ENCODE peak calls at places on chromosomes 1 and 21, in five cellular contexts. J, P, F, U and I are unnamed samples.

GRCh38 chr1:9302745-9303524 is 10.2 kb downstream of the SPSB1 start:
- DNase-seq in U (peak), P (no peak), F (no peak), J (no peak), I (no peak)

GRCh38 chr1:156097499-156098178 is 15.4 kb upstream of the MEX3A start:
- DNase-seq in P (no peak), U (no peak), F (peak), J (no peak), I (no peak)

GRCh38 chr1:62276791-62277190 is 42.4 kb downstream of the KANK4 start:
- DNase-seq in U (no peak), F (no peak), P (no peak), J (no peak), I (no peak)

GRCh38 chr1:199007423-199007822 is 368.6 kb downstream of the PTPRC start:
- DNase-seq in U (no peak), P (no peak), F (no peak), J (no peak), I (no peak)

GRCh38 chr1:163063131-163064059 is 5.8 kb upstream of the RGS4 start:
- DNase-seq in F (no peak), P (no peak), U (no peak), J (no peak), I (no peak)

GRCh38 chr1:147717051-147717705 is 43.2 kb downstream of the GJA5 start:
- DNase-seq in F (peak), P (peak), J (no peak), U (peak), I (no peak)

GRCh38 chr21:44785620-44786344 is 15.8 kb downstream of the UBE2G2 start:
- DNase-seq in F (no peak), P (peak), U (peak), J (no peak), I (no peak)

GRCh38 chr1:156114101-156114918 is at the start of gene LMNA:
- DNase-seq in F (peak), P (peak), U (peak), J (peak), I (peak)

GRCh38 chr1:212712451-212713303 is 13.0 kb upstream of the BATF3 start:
- DNase-seq in J (no peak), F (peak), U (no peak), P (no peak), I (no peak)

GRCh38 chr1:214377886-214378285 is 96.9 kb downstream of the SMYD2 start:
- DNase-seq in J (peak), U (peak), F (no peak), P (no peak), I (no peak)

GRCh38 chr1:109984190-109984455 is 442 bp upstream of the AHCYL1 start:
- DNase-seq in P (no peak), U (no peak), J (peak), F (no peak), I (no peak)

GRCh38 chr1:199550384-199551067 is 477.0 kb upstream of the NR5A2 start:
- DNase-seq in F (no peak), U (no peak), J (peak), P (peak), I (no peak)

GRCh38 chr1:14242870-14243269 is 355.6 kb upstream of the KAZN start:
- DNase-seq in F (no peak), P (no peak), J (no peak), U (no peak), I (no peak)

GRCh38 chr21:32777269-32777668 is 5.7 kb upstream of the PAXBP1 start:
- DNase-seq in J (no peak), P (no peak), U (no peak), F (no peak), I (no peak)

GRCh38 chr1:159008744-159009188 is 941 bp upstream of the IFI16 start:
- DNase-seq in P (no peak), F (peak), U (no peak), J (no peak), I (no peak)

GRCh38 chr1:63601463-63601862 is 8.3 kb downstream of the PGM1 start:
- DNase-seq in F (no peak), U (no peak), P (no peak), J (no peak), I (no peak)

GRCh38 chr21:45405819-45406762 is 1.1 kb downstream of the COL18A1 start:
- DNase-seq in U (no peak), J (no peak), P (no peak), F (no peak), I (peak)

GRCh38 chr1:158035976-158036583 is 42.6 kb downstream of the KIRREL1 start:
- DNase-seq in F (peak), P (peak), J (peak), U (peak), I (no peak)

GRCh38 chr1:88683516-88683847 is 591 bp upstream of the PKN2 start:
- DNase-seq in F (peak), U (peak), J (no peak), P (peak), I (peak)

GRCh38 chr1:171966426-171967220 is 125.3 kb downstream of the DNM3 start:
- DNase-seq in U (no peak), P (no peak), J (no peak), F (no peak), I (no peak)

GRCh38 chr1:93614550-93615200 is 67.0 kb downstream of the BCAR3 start:
- DNase-seq in F (no peak), U (peak), J (no peak), P (peak), I (no peak)

GRCh38 chr1:208475449-208475848 is 231.3 kb upstream of the PLXNA2 start:
- DNase-seq in J (peak), F (no peak), P (no peak), U (no peak), I (no peak)

GRCh38 chr1:236844499-236845271 is 49.6 kb downstream of the MTR start:
- DNase-seq in J (no peak), U (peak), F (no peak), P (no peak), I (no peak)

GRCh38 chr1:50047916-50048694 is 24.4 kb upstream of the AGBL4 start:
- DNase-seq in P (no peak), J (no peak), F (no peak), U (no peak), I (peak)

GRCh38 chr1:162976628-162977027 is 92.5 kb upstream of the RGS4 start:
- DNase-seq in J (no peak), F (no peak), U (no peak), P (no peak), I (no peak)

GRCh38 chr1:110220324-110220723 is 10.2 kb downstream of the KCNC4 start:
- DNase-seq in P (no peak), F (no peak), U (no peak), J (no peak), I (no peak)